ENCODE peak calls at places on chromosomes 16 and 17, in five cellular contexts. A is mesenchymal stem cell; U is tibial artery; P is naive thymus-derived CD4-positive, alpha-beta T cell; S is tibial nerve. B is an unnamed sample. For H3K4me1, the result is how much of the 10 kb centered on the place peaks cover.

GRCh38 chr16:22677024-22677830 is 136.7 kb upstream of the HS3ST2 start:
- DNase-seq in A (no peak), U (peak), P (no peak), S (no peak), B (no peak)

GRCh38 chr16:142405-142804 is 3.9 kb upstream of the NPRL3 start:
- DNase-seq in A (no peak), U (no peak), P (no peak), S (no peak), B (no peak)

GRCh38 chr16:29994613-29995329 is 646 bp downstream of the HIRIP3 start:
- DNase-seq in A (peak), U (peak), P (no peak), S (no peak), B (no peak)

GRCh38 chr16:71460246-71460645 is 1.8 kb downstream of the ZNF23 start:
- DNase-seq in A (peak), U (no peak), P (no peak), S (no peak), B (no peak)

GRCh38 chr16:52254753-52255152 is 292.2 kb downstream of the TOX3 start:
- DNase-seq in A (no peak), U (no peak), P (no peak), S (no peak), B (no peak)

GRCh38 chr16:85166699-85167588 is 54.7 kb upstream of the CIBAR2 start:
- DNase-seq in A (no peak), U (no peak), P (no peak), S (no peak), B (no peak)

GRCh38 chr16:71917900-71918299 is 22.6 kb downstream of the IST1 start:
- DNase-seq in A (peak), U (no peak), P (no peak), S (no peak), B (peak)

GRCh38 chr16:14354561-14355351 is 275.3 kb downstream of the PARN start:
- DNase-seq in A (peak), U (no peak), P (peak), S (no peak), B (no peak)

GRCh38 chr17:31495049-31495885 is 103.8 kb downstream of the RAB11FIP4 start:
- DNase-seq in A (no peak), U (no peak), P (no peak), S (no peak), B (no peak)

GRCh38 chr17:8621585-8621984 is 8.9 kb downstream of the MYH10 start:
- DNase-seq in A (peak), U (no peak), P (no peak), S (no peak), B (no peak)

GRCh38 chr16:23608194-23608593 is 12.1 kb upstream of the NDUFAB1 start:
- DNase-seq in A (peak), U (no peak), P (no peak), S (no peak), B (no peak)

GRCh38 chr17:49575524-49576120 is at the start of gene NXPH3:
- DNase-seq in A (peak), U (peak), P (peak), S (no peak), B (peak)

GRCh38 chr16:84308120-84308519 is 13.4 kb downstream of the WFDC1 start:
- DNase-seq in A (peak), U (peak), P (no peak), S (no peak), B (peak)

DNA sequence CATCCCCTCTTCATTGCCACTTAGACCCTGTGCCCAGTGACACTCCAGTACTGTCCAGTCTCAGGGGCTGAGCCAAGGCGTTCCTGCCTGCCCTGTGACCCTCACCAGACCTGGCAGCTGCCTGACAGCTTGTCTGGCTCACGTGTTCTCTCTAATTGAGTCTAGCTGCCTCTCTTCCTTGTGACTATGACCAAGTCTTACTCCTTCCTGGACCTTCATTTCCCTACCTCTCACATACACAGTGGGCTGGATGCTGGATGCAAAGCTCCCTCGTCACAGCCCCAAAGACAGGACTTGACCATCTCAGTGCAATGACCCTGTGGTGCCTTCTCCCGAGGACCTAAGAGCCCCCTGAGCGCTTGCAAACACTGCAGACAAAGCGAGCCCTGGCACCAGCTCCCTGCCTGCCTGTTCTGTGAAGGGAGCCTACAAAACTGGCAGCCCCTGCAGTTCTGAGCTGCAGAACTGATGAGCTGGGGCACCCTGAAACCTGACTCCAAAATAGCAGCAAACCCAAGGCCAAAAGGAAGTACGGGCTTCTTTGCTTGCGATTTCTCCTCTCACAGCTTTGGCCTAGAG is 1.7 kb downstream of the DEXI start:
- DNase-seq in A (no peak), U (no peak), P (no peak), S (no peak), B (no peak)
- H3K4me1 ChIP-seq in A (under half), U (half or more), P (half or more), S (half or more), B (under half)

GRCh38 chr17:29582767-29583166 is 6.7 kb downstream of the GIT1 start:
- DNase-seq in A (no peak), U (no peak), P (no peak), S (no peak), B (no peak)

GRCh38 chr17:29585080-29585751 is 4.2 kb downstream of the GIT1 start:
- DNase-seq in A (no peak), U (peak), P (no peak), S (no peak), B (no peak)

GRCh38 chr17:29584452-29585079 is 4.9 kb downstream of the GIT1 start:
- DNase-seq in A (no peak), U (no peak), P (no peak), S (peak), B (no peak)

GRCh38 chr17:29582254-29582765 is 7.1 kb downstream of the GIT1 start:
- DNase-seq in A (no peak), U (no peak), P (no peak), S (no peak), B (no peak)

DNA sequence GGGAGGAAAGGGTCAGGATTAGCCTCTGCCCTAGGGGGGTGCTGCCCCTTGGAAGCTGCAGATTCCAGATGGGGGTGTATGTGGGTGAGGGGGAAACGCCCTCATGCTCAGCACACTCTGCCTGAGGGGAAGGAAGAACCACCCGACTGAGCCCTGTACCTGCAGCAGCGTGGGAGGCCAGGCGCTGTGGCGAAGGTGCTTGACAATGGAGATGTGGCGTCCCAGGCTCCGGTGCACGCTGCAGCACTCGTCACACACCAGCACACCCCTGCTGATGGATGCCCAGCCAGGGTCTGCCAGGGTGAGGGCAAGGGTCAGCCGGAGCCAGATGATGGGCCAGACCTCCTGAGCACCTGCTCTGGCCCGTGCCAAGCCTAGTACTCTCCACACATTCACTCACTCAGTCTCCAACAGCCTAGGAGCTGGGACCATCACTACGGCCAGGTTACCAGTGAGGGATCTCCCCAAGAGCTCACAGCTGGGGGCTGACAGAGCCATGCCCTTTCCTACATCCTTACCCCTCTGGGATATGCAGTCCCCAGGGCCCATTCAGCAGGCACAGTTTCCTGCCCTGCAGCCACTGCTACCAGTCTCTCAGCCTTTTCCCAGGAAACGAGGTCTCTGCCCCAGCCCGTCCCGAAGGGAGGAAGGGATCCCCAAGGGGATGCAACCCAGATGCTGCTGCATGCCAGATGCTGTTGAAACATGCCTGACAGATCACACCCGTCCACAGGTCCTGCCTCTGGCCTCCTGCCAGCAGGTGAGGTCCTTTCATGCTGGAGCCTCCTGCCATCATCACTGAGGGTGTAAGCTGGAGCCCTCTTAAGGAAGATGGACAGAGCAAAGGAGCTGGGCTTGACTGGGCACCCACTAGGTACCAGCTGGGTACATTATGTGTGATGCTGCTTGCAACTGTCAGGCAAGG is 5.9 kb downstream of the GIT1 start:
- DNase-seq in A (no peak), U (no peak), P (no peak), S (no peak), B (no peak)
- H3K4me1 ChIP-seq in A (under half), U (under half), P (under half), S (half or more), B (under half)

GRCh38 chr17:34248807-34249496 is 6.1 kb upstream of the CCL2 start:
- DNase-seq in A (peak), U (no peak), P (no peak), S (no peak), B (no peak)
- H3K4me1 ChIP-seq in A (under half), U (half or more), P (under half), S (half or more), B (under half)

DNA sequence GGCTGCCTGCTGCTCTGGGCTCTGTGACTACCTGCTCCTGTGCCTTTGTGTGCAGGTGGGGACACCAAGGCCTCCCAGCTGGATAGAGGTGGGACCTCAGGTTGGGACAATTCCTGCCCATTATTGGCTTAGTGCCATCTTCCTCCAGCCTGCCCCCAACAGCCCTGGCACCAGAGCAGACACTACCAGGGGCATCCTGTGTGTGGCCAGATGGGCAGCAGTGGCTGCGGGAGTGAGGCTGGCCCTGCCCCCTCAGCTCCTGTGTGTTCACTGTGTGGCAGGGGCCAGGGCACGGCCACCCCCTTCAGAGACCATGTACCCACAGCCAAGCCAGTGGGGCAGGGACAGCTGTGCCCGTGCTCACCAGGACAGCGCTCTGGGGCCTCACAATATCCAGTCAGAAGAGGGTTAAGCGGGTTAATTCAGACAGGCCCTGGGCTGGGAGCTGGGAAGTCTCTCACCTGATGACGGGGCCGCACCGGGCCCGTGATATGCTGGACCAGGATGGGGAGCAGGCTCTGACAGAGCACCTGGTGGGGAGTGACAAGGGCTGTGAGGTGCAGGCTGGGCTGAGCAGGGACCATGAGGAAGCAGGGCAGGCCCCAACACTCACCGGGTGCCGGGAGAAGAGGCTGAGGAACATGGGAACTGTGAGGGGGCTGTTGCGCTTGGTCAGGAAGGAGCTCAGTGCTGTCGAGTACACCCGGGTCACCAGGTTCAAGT is 13.0 kb downstream of the MYBBP1A start:
- DNase-seq in A (no peak), U (no peak), P (no peak), S (no peak), B (no peak)
- H3K4me1 ChIP-seq in A (under half), U (under half), P (under half), S (under half), B (under half)

DNA sequence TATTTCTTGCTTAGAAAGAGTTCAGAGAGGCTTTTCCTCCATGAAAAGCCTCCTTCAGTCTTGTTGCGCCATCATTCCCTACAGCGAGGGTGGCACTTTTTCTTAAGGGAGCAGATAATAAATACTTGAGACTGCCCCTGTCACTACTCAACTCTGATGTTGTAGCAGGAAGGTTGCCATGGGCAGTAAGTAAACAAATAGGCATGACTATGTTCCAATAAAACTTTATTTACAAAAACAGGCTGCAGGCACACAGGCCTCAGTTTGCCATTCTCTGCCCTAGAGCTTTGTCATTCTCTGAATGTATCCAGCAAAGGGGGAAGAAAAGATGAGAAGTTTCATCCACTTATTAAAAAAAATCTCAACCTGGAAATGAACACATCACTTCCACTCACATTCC is 60.4 kb downstream of the MYOCD start:
- DNase-seq in A (peak), U (no peak), P (no peak), S (no peak), B (no peak)
- H3K4me1 ChIP-seq in A (under half), U (half or more), P (under half), S (under half), B (under half)

DNA sequence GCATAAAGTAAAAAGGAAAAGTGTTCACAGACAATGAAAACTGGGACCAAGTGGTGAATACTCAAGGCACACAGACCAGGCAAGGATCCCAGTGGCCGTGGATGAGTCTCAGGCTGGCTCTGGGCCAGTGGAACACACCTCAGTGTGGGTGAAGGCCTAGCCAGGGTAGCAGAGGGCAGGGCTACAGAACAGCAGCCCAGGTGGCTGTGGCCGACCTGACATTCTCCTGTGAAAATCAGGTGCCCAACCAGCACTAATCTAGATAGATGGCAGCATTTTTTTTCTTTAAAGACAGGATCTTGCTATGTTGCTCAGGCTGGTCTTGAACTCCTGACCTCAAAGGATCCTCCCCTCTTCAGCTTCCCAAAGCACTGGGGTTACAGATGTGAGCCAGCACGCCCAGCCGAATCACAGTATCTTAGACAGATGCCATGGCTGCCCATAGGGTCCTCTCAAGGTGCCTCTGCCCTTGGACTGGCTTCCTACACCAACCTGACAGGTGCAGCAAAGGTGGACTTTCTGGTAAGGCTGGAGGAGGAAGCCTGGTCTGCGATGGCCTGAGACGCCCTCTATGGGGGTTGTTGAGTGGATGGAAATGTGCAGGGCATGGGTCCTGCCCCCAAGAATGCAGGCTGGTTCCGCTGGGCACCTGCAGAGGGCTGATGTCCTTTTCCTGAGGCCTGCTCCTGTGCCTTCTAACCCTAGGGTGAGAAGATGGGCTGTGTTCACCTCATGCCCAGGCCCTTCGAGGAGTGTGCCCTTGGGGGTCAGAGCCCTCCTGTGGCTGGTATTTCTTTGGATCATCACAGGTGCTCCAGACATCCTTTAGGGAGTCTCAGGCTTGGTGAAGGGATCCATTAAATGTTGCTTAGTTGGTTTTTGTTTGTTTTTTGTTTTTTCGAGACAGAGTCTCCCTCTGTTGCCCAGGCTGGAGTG is 3.8 kb upstream of the P4HB start:
- DNase-seq in A (no peak), U (no peak), P (no peak), S (no peak), B (no peak)
- H3K4me1 ChIP-seq in A (half or more), U (under half), P (under half), S (half or more), B (under half)

GRCh38 chr17:55413825-55414489 is 7.7 kb downstream of the MMD start:
- DNase-seq in A (no peak), U (no peak), P (no peak), S (no peak), B (no peak)
- H3K4me1 ChIP-seq in A (under half), U (under half), P (under half), S (under half), B (under half)

DNA sequence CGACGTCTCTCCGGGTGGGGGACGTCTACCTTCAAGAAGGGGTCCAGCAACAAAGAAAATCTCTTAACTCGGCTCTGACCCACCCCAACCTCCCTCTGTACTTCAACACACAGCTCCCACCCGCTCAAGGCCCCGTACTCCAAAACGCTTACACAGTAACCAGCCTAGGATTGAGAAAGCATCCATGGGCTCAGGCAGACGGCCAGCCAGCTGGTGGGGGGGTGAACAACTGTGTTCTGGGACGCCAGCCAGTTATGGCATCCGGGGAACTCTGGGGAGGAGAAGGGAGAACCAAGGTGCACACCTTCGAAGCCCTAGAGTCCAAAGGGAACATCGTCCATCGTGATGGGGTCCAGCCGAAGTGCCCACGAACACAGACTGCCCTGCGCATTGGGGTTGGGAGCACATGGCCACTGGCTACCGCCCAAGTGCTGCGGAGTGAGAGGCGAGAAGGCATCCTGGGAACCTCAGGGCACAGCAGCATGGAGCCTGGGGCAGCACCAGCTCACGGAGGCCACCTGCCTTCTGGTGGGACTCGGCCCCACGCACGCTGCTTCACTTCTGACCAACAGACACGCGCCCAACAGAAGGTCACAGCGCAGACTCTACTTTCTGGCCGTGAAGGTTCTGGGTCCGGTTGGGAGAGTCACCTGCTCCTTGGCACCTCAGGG is 14.3 kb downstream of the SLC16A3 start:
- DNase-seq in A (peak), U (peak), P (no peak), S (peak), B (peak)
- H3K4me1 ChIP-seq in A (half or more), U (half or more), P (under half), S (half or more), B (under half)

DNA sequence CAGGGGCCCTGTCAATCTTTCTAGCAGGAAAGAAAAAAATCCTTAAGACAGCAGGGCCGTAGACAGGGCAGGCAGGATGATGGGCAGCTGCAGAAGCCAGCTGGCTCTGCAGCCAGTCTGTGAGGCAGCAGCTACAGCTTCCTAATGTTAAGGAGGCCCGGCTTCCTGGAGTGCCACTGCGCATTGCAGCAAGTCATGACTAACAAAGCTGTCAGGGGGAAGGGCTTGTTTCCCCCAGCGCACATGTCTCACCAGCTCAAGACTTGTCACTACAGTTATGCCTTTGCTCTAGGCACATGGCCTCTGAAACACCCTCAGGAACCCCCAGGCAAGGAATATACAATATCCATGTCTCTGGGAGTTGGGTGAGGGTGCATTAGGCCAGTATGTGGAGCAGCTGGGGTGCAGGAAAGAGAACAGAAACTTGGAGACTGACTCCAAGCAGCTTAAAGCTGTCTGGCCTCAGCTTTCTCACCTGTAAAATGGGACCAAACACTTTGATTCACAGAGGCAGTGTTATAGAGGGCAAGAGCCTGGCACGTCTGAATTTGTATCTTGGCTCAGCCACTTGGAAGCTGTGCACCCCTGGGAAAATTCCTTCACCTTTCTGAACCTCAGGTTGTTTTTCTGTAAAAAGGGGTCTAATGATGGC is 220.0 kb downstream of the HAPSTR1 start:
- DNase-seq in A (no peak), U (no peak), P (no peak), S (no peak), B (peak)
- H3K4me1 ChIP-seq in A (under half), U (under half), P (under half), S (under half), B (under half)

B was measured in hepatocyte.